ENCODE peak calls at places on chromosomes 6 and 20, in four cellular contexts. E is stimulated activated CD8-positive, alpha-beta memory T cell treated with anti-CD3 and anti-CD28 coated beads, Interleukin-7, amount 100 ng/mL, for 4 hours; N is fibroblast of pulmonary artery; P is activated CD4-positive, alpha-beta T cell treated with anti-CD3 and anti-CD28 coated beads, Interleukin-2, amount 50 U/mL, for 1 hour. M is an unnamed sample.

GRCh38 chr6:126701799-126702198 is 361.9 kb downstream of the CENPW start:
- DNase-seq in E (no peak), N (no peak), P (no peak), M (no peak)

GRCh38 chr20:49951160-49951559 is 15.0 kb downstream of the RNF114 start:
- DNase-seq in E (no peak), N (peak; percentile 29), P (no peak), M (no peak)

GRCh38 chr6:32189082-32189741 is 790 bp downstream of the PBX2 start:
- DNase-seq in E (no peak), N (no peak), P (no peak), M (no peak)

GRCh38 chr20:5504061-5504739 is 187.4 kb upstream of the PROKR2 start:
- DNase-seq in E (no peak), N (peak; percentile 53), P (no peak), M (peak; percentile 7)

GRCh38 chr6:149020319-149020718 is 273.5 kb downstream of the UST start:
- DNase-seq in E (no peak), N (no peak), P (no peak), M (no peak)

GRCh38 chr6:90062051-90062450 is 167.8 kb downstream of the GJA10 start:
- DNase-seq in E (no peak), N (no peak), P (no peak), M (no peak)

GRCh38 chr6:163529605-163530004 is 115.1 kb downstream of the QKI start:
- DNase-seq in E (no peak), N (peak; percentile 77), P (no peak), M (no peak)

GRCh38 chr6:37523412-37523811 is 23.7 kb upstream of the CCDC167 start:
- DNase-seq in E (no peak), N (no peak), P (no peak), M (no peak)

GRCh38 chr6:155628315-155628714 is 172.7 kb upstream of the NOX3 start:
- DNase-seq in E (peak; percentile 4), N (no peak), P (no peak), M (no peak)

GRCh38 chr20:51420111-51420510 is 122.4 kb downstream of the NFATC2 start:
- DNase-seq in E (no peak), N (peak; percentile 47), P (no peak), M (no peak)

GRCh38 chr6:97969065-97969464 is 686.0 kb upstream of the MMS22L start:
- DNase-seq in E (no peak), N (no peak), P (no peak), M (no peak)

GRCh38 chr6:1950631-1951030 is 294.8 kb downstream of the GMDS start:
- DNase-seq in E (no peak), N (no peak), P (no peak), M (no peak)

GRCh38 chr20:32678948-32679347 is 5.2 kb upstream of the C20orf203 start:
- DNase-seq in E (no peak), N (no peak), P (no peak), M (no peak)

GRCh38 chr6:138795809-138796469 is at the start of gene ECT2L:
- DNase-seq in E (no peak), N (peak; percentile 46), P (no peak), M (peak; percentile 81)

GRCh38 chr6:170177383-170178265 is 113.3 kb downstream of the DLL1 start:
- DNase-seq in E (no peak), N (no peak), P (no peak), M (peak; percentile 88)

GRCh38 chr6:56814308-56814707 is 140.6 kb upstream of the BEND6 start:
- DNase-seq in E (no peak), N (no peak), P (no peak), M (no peak)

GRCh38 chr6:113149511-113149910 is 707.6 kb upstream of the MARCKS start:
- DNase-seq in E (no peak), N (peak; percentile 75), P (no peak), M (no peak)

GRCh38 chr6:40022867-40023266 is 88.6 kb upstream of the MOCS1 start:
- DNase-seq in E (no peak), N (no peak), P (no peak), M (no peak)

GRCh38 chr20:51750037-51750769 is 18.0 kb downstream of the ATP9A start:
- DNase-seq in E (peak; percentile 11), N (peak; percentile 92), P (no peak), M (peak; percentile 83)

GRCh38 chr6:149855040-149855654 is 9.0 kb downstream of the LRP11 start:
- DNase-seq in E (no peak), N (peak; percentile 79), P (no peak), M (no peak)

GRCh38 chr6:157946865-157947532 is 34.7 kb upstream of the SYNJ2 start:
- DNase-seq in E (no peak), N (peak; percentile 27), P (no peak), M (no peak)

GRCh38 chr6:40957616-40958492 is 81.2 kb downstream of the UNC5CL start:
- DNase-seq in E (no peak), N (peak; percentile 72), P (no peak), M (no peak)

GRCh38 chr6:111872521-111873177 is 603 bp downstream of the FYN start:
- DNase-seq in E (peak; percentile 50), N (peak; percentile 64), P (peak; percentile 69), M (peak; percentile 82)

GRCh38 chr20:64053841-64054661 is 4.6 kb upstream of the SOX18 start:
- DNase-seq in E (no peak), N (peak; percentile 84), P (no peak), M (no peak)

GRCh38 chr6:161922631-161923119 is 648.8 kb upstream of the AGPAT4 start:
- DNase-seq in E (no peak), N (peak; percentile 47), P (no peak), M (peak; percentile 38)

GRCh38 chr20:35020108-35021031 is 64.7 kb downstream of the MYH7B start:
- DNase-seq in E (no peak), N (peak; percentile 34), P (no peak), M (no peak)

GRCh38 chr6:143368426-143368825 is 82.1 kb downstream of the ADAT2 start:
- DNase-seq in E (no peak), N (peak; percentile 38), P (no peak), M (no peak)

GRCh38 chr20:23180451-23180921 is 94.4 kb upstream of the CD93 start:
- DNase-seq in E (no peak), N (no peak), P (no peak), M (no peak)

GRCh38 chr20:64164123-64164836 is at the start of gene MYT1:
- DNase-seq in E (no peak), N (no peak), P (no peak), M (peak; percentile 90)

GRCh38 chr6:134491473-134491872 is 173.6 kb upstream of the SGK1 start:
- DNase-seq in E (no peak), N (peak; percentile 36), P (no peak), M (no peak)

GRCh38 chr6:111789593-111789992 is 83.7 kb downstream of the FYN start:
- DNase-seq in E (no peak), N (peak; percentile 82), P (no peak), M (no peak)

GRCh38 chr6:41429506-41430504 is 94.4 kb downstream of the NCR2 start:
- DNase-seq in E (no peak), N (no peak), P (no peak), M (no peak)